ENCODE peak calls at places on chromosome 7, in six cellular contexts. One of them, this sample, is unnamed.

GRCh38 chr7:3210531-3210930 is 90.5 kb upstream of the SDK1 start:
- DNase-seq in fibroblast of mammary gland: no peak
- DNase-seq in uterus: no peak
- DNase-seq in right atrium auricular region: peak; percentile 13
- DNase-seq in foreskin fibroblast: no peak
- DNase-seq in BJ: no peak
- DNase-seq in this sample: peak; percentile 13

GRCh38 chr7:150520145-150520544 is 5.5 kb downstream of the GIMAP7 start:
- DNase-seq in BJ: no peak
- DNase-seq in fibroblast of mammary gland: no peak
- DNase-seq in foreskin fibroblast: no peak
- DNase-seq in uterus: no peak
- DNase-seq in right atrium auricular region: no peak
- DNase-seq in this sample: no peak

GRCh38 chr7:42915356-42915755 is 3.5 kb upstream of the C7orf25 start:
- DNase-seq in foreskin fibroblast: no peak
- DNase-seq in BJ: no peak
- DNase-seq in right atrium auricular region: no peak
- DNase-seq in uterus: no peak
- DNase-seq in fibroblast of mammary gland: no peak
- DNase-seq in this sample: no peak

GRCh38 chr7:6268909-6269306 is 3.5 kb downstream of the CYTH3 start:
- DNase-seq in BJ: no peak
- DNase-seq in fibroblast of mammary gland: no peak
- DNase-seq in right atrium auricular region: no peak
- DNase-seq in uterus: no peak
- DNase-seq in foreskin fibroblast: no peak
- DNase-seq in this sample: no peak

GRCh38 chr7:16007911-16008310 is 321.4 kb upstream of the MEOX2 start:
- DNase-seq in foreskin fibroblast: peak; percentile 46
- DNase-seq in right atrium auricular region: no peak
- DNase-seq in BJ: no peak
- DNase-seq in fibroblast of mammary gland: peak; percentile 28
- DNase-seq in uterus: no peak
- DNase-seq in this sample: no peak

GRCh38 chr7:45893996-45894664 is 5.8 kb downstream of the IGFBP1 start:
- DNase-seq in fibroblast of mammary gland: no peak
- DNase-seq in right atrium auricular region: peak; percentile 47
- DNase-seq in foreskin fibroblast: no peak
- DNase-seq in BJ: no peak
- DNase-seq in uterus: no peak
- DNase-seq in this sample: no peak

GRCh38 chr7:2554654-2555053 is 670 bp downstream of the BRAT1 start:
- DNase-seq in right atrium auricular region: no peak
- DNase-seq in foreskin fibroblast: no peak
- DNase-seq in uterus: no peak
- DNase-seq in fibroblast of mammary gland: no peak
- DNase-seq in BJ: no peak
- DNase-seq in this sample: no peak

GRCh38 chr7:135240446-135240845 is 6.8 kb downstream of the STRA8 start:
- DNase-seq in uterus: no peak
- DNase-seq in fibroblast of mammary gland: no peak
- DNase-seq in BJ: no peak
- DNase-seq in right atrium auricular region: no peak
- DNase-seq in foreskin fibroblast: no peak
- DNase-seq in this sample: no peak

GRCh38 chr7:115229401-115230083 is 307.6 kb downstream of the MDFIC start:
- DNase-seq in fibroblast of mammary gland: no peak
- DNase-seq in uterus: no peak
- DNase-seq in foreskin fibroblast: no peak
- DNase-seq in BJ: no peak
- DNase-seq in right atrium auricular region: no peak
- DNase-seq in this sample: no peak

GRCh38 chr7:129831424-129832058 is 121.2 kb downstream of the UBE2H start:
- DNase-seq in BJ: peak; percentile 64
- DNase-seq in right atrium auricular region: no peak
- DNase-seq in foreskin fibroblast: peak; percentile 89
- DNase-seq in uterus: peak; percentile 47
- DNase-seq in fibroblast of mammary gland: peak; percentile 89
- DNase-seq in this sample: no peak

GRCh38 chr7:151035902-151036301 is 7.7 kb downstream of the ABCB8 start:
- DNase-seq in fibroblast of mammary gland: no peak
- DNase-seq in uterus: no peak
- DNase-seq in foreskin fibroblast: no peak
- DNase-seq in right atrium auricular region: no peak
- DNase-seq in BJ: no peak
- DNase-seq in this sample: no peak

GRCh38 chr7:20831976-20832375 is 45.3 kb upstream of the SP8 start:
- DNase-seq in foreskin fibroblast: no peak
- DNase-seq in fibroblast of mammary gland: no peak
- DNase-seq in BJ: no peak
- DNase-seq in uterus: no peak
- DNase-seq in right atrium auricular region: no peak
- DNase-seq in this sample: no peak

GRCh38 chr7:83362786-83363185 is 200.1 kb upstream of the PCLO start:
- DNase-seq in uterus: no peak
- DNase-seq in foreskin fibroblast: no peak
- DNase-seq in BJ: no peak
- DNase-seq in fibroblast of mammary gland: no peak
- DNase-seq in right atrium auricular region: no peak
- DNase-seq in this sample: no peak

GRCh38 chr7:129845972-129846327 is 106.8 kb downstream of the UBE2H start:
- DNase-seq in right atrium auricular region: no peak
- DNase-seq in foreskin fibroblast: peak; percentile 56
- DNase-seq in uterus: no peak
- DNase-seq in fibroblast of mammary gland: peak; percentile 92
- DNase-seq in BJ: peak; percentile 54
- DNase-seq in this sample: no peak

GRCh38 chr7:50283206-50283605 is 21.3 kb upstream of the IKZF1 start:
- DNase-seq in uterus: no peak
- DNase-seq in foreskin fibroblast: no peak
- DNase-seq in BJ: no peak
- DNase-seq in fibroblast of mammary gland: no peak
- DNase-seq in right atrium auricular region: no peak
- DNase-seq in this sample: no peak

GRCh38 chr7:80014507-80014906 is 120.1 kb upstream of the GNAI1 start:
- DNase-seq in right atrium auricular region: no peak
- DNase-seq in uterus: no peak
- DNase-seq in fibroblast of mammary gland: peak; percentile 84
- DNase-seq in BJ: no peak
- DNase-seq in foreskin fibroblast: peak; percentile 51
- DNase-seq in this sample: no peak

GRCh38 chr7:50851451-50851850 is 68.8 kb upstream of the GRB10 start:
- DNase-seq in uterus: no peak
- DNase-seq in right atrium auricular region: no peak
- DNase-seq in fibroblast of mammary gland: peak; percentile 82
- DNase-seq in foreskin fibroblast: no peak
- DNase-seq in BJ: no peak
- DNase-seq in this sample: no peak

GRCh38 chr7:49400891-49401550 is 372.4 kb upstream of the VWC2 start:
- DNase-seq in right atrium auricular region: no peak
- DNase-seq in uterus: no peak
- DNase-seq in foreskin fibroblast: no peak
- DNase-seq in BJ: no peak
- DNase-seq in fibroblast of mammary gland: peak; percentile 4
- DNase-seq in this sample: no peak

GRCh38 chr7:39453743-39454355 is 112.4 kb upstream of the YAE1 start:
- DNase-seq in fibroblast of mammary gland: peak; percentile 76
- DNase-seq in BJ: no peak
- DNase-seq in right atrium auricular region: no peak
- DNase-seq in foreskin fibroblast: peak; percentile 41
- DNase-seq in uterus: no peak
- DNase-seq in this sample: no peak

GRCh38 chr7:74141705-74142104 is 32.5 kb upstream of the EIF4H start:
- DNase-seq in BJ: no peak
- DNase-seq in right atrium auricular region: no peak
- DNase-seq in uterus: no peak
- DNase-seq in fibroblast of mammary gland: no peak
- DNase-seq in foreskin fibroblast: no peak
- DNase-seq in this sample: no peak

GRCh38 chr7:124723012-124723411 is 42.6 kb downstream of the GPR37 start:
- DNase-seq in right atrium auricular region: no peak
- DNase-seq in fibroblast of mammary gland: peak; percentile 27
- DNase-seq in uterus: no peak
- DNase-seq in foreskin fibroblast: peak; percentile 61
- DNase-seq in BJ: no peak
- DNase-seq in this sample: no peak

GRCh38 chr7:6725003-6725402 is 18.3 kb upstream of the ZNF12 start:
- DNase-seq in foreskin fibroblast: no peak
- DNase-seq in fibroblast of mammary gland: no peak
- DNase-seq in uterus: no peak
- DNase-seq in BJ: no peak
- DNase-seq in right atrium auricular region: peak; percentile 51
- DNase-seq in this sample: no peak

GRCh38 chr7:151286148-151286547 is 37.7 kb upstream of the SMARCD3 start:
- DNase-seq in foreskin fibroblast: no peak
- DNase-seq in uterus: no peak
- DNase-seq in fibroblast of mammary gland: no peak
- DNase-seq in right atrium auricular region: no peak
- DNase-seq in BJ: no peak
- DNase-seq in this sample: no peak

GRCh38 chr7:74334026-74334425 is 44.8 kb downstream of the CLIP2 start:
- DNase-seq in BJ: no peak
- DNase-seq in right atrium auricular region: no peak
- DNase-seq in uterus: no peak
- DNase-seq in foreskin fibroblast: peak; percentile 22
- DNase-seq in fibroblast of mammary gland: peak; percentile 81
- DNase-seq in this sample: no peak

GRCh38 chr7:138982204-138982623 is 1.0 kb upstream of the KIAA1549 start:
- DNase-seq in foreskin fibroblast: no peak
- DNase-seq in fibroblast of mammary gland: no peak
- DNase-seq in uterus: no peak
- DNase-seq in right atrium auricular region: no peak
- DNase-seq in BJ: no peak
- DNase-seq in this sample: no peak

GRCh38 chr7:43164757-43165156 is 52.3 kb downstream of the HECW1 start:
- DNase-seq in fibroblast of mammary gland: peak; percentile 99
- DNase-seq in right atrium auricular region: no peak
- DNase-seq in uterus: no peak
- DNase-seq in foreskin fibroblast: peak; percentile 96
- DNase-seq in BJ: peak; percentile 89
- DNase-seq in this sample: no peak

GRCh38 chr7:27835408-27835807 is 95.4 kb downstream of the TAX1BP1 start:
- DNase-seq in BJ: no peak
- DNase-seq in fibroblast of mammary gland: no peak
- DNase-seq in foreskin fibroblast: no peak
- DNase-seq in uterus: no peak
- DNase-seq in right atrium auricular region: no peak
- DNase-seq in this sample: no peak

GRCh38 chr7:50584793-50585399 is 19.7 kb upstream of the DDC start:
- DNase-seq in fibroblast of mammary gland: no peak
- DNase-seq in foreskin fibroblast: no peak
- DNase-seq in right atrium auricular region: no peak
- DNase-seq in BJ: no peak
- DNase-seq in uterus: no peak
- DNase-seq in this sample: no peak

GRCh38 chr7:29139191-29139590 is 7.1 kb downstream of the CPVL start:
- DNase-seq in fibroblast of mammary gland: peak; percentile 28
- DNase-seq in right atrium auricular region: no peak
- DNase-seq in foreskin fibroblast: no peak
- DNase-seq in uterus: no peak
- DNase-seq in BJ: no peak
- DNase-seq in this sample: peak; percentile 0

GRCh38 chr7:45978010-45978681 is 57.1 kb upstream of the IGFBP3 start:
- DNase-seq in right atrium auricular region: no peak
- DNase-seq in fibroblast of mammary gland: peak; percentile 95
- DNase-seq in BJ: peak; percentile 99
- DNase-seq in foreskin fibroblast: peak; percentile 95
- DNase-seq in uterus: peak; percentile 55
- DNase-seq in this sample: peak; percentile 95

GRCh38 chr7:101129603-101130117 is 2.8 kb downstream of the SERPINE1 start:
- DNase-seq in fibroblast of mammary gland: no peak
- DNase-seq in BJ: no peak
- DNase-seq in right atrium auricular region: no peak
- DNase-seq in uterus: no peak
- DNase-seq in foreskin fibroblast: no peak
- DNase-seq in this sample: no peak

GRCh38 chr7:23544913-23545354 is 13.2 kb upstream of the TRA2A start:
- DNase-seq in uterus: no peak
- DNase-seq in BJ: no peak
- DNase-seq in foreskin fibroblast: peak; percentile 16
- DNase-seq in fibroblast of mammary gland: peak; percentile 6
- DNase-seq in right atrium auricular region: no peak
- DNase-seq in this sample: no peak
- TF ChIP-seq CTCF in uterus: no peak
- TF ChIP-seq CTCF in BJ: peak; percentile 39
- TF ChIP-seq CTCF in foreskin fibroblast: peak; percentile 29
- TF ChIP-seq CTCF in fibroblast of mammary gland: peak; percentile 19
- TF ChIP-seq CTCF in right atrium auricular region: peak; percentile 42
- TF ChIP-seq CTCF in this sample: peak; percentile 20

GRCh38 chr7:133442818-133443217 is 189.9 kb downstream of the EXOC4 start:
- DNase-seq in BJ: no peak
- DNase-seq in right atrium auricular region: no peak
- DNase-seq in fibroblast of mammary gland: no peak
- DNase-seq in foreskin fibroblast: no peak
- DNase-seq in uterus: no peak
- DNase-seq in this sample: no peak
- TF ChIP-seq CTCF in BJ: no peak
- TF ChIP-seq CTCF in right atrium auricular region: no peak
- TF ChIP-seq CTCF in fibroblast of mammary gland: no peak
- TF ChIP-seq CTCF in foreskin fibroblast: no peak
- TF ChIP-seq CTCF in uterus: no peak
- TF ChIP-seq CTCF in this sample: no peak

GRCh38 chr7:155799514-155799913 is 12.7 kb downstream of the SHH start:
- DNase-seq in foreskin fibroblast: no peak
- DNase-seq in fibroblast of mammary gland: peak; percentile 23
- DNase-seq in uterus: no peak
- DNase-seq in BJ: no peak
- DNase-seq in right atrium auricular region: no peak
- DNase-seq in this sample: no peak
- TF ChIP-seq CTCF in foreskin fibroblast: no peak
- TF ChIP-seq CTCF in fibroblast of mammary gland: no peak
- TF ChIP-seq CTCF in uterus: no peak
- TF ChIP-seq CTCF in BJ: no peak
- TF ChIP-seq CTCF in right atrium auricular region: no peak
- TF ChIP-seq CTCF in this sample: no peak

GRCh38 chr7:128731184-128731583 is 8.0 kb upstream of the CALU start:
- DNase-seq in BJ: no peak
- DNase-seq in uterus: no peak
- DNase-seq in fibroblast of mammary gland: no peak
- DNase-seq in foreskin fibroblast: no peak
- DNase-seq in right atrium auricular region: no peak
- DNase-seq in this sample: no peak

GRCh38 chr7:128732521-128733277 is 6.5 kb upstream of the CALU start:
- DNase-seq in foreskin fibroblast: no peak
- DNase-seq in uterus: no peak
- DNase-seq in fibroblast of mammary gland: no peak
- DNase-seq in BJ: no peak
- DNase-seq in right atrium auricular region: no peak
- DNase-seq in this sample: no peak

GRCh38 chr7:128734777-128735342 is 4.3 kb upstream of the CALU start:
- DNase-seq in uterus: no peak
- DNase-seq in right atrium auricular region: no peak
- DNase-seq in foreskin fibroblast: no peak
- DNase-seq in BJ: no peak
- DNase-seq in fibroblast of mammary gland: no peak
- DNase-seq in this sample: no peak

GRCh38 chr7:128735433-128735832 is 3.7 kb upstream of the CALU start:
- DNase-seq in uterus: no peak
- DNase-seq in foreskin fibroblast: no peak
- DNase-seq in fibroblast of mammary gland: no peak
- DNase-seq in right atrium auricular region: no peak
- DNase-seq in BJ: no peak
- DNase-seq in this sample: no peak

GRCh38 chr7:128733278-128733645 is 5.9 kb upstream of the CALU start:
- DNase-seq in right atrium auricular region: no peak
- DNase-seq in fibroblast of mammary gland: no peak
- DNase-seq in uterus: no peak
- DNase-seq in BJ: no peak
- DNase-seq in foreskin fibroblast: no peak
- DNase-seq in this sample: no peak
- TF ChIP-seq CTCF in right atrium auricular region: no peak
- TF ChIP-seq CTCF in fibroblast of mammary gland: no peak
- TF ChIP-seq CTCF in uterus: no peak
- TF ChIP-seq CTCF in BJ: no peak
- TF ChIP-seq CTCF in foreskin fibroblast: no peak
- TF ChIP-seq CTCF in this sample: no peak